ENCODE peak calls at places on chromosome 19, in ten cellular contexts. One of them, this sample, is unnamed. For H3K9me3, the result is how much of the 10 kb centered on the place peaks cover.

GRCh38 chr19:40549007-40549708 is 27.5 kb upstream of the SHKBP1 start:
- DNase-seq in Caco-2: peak
- DNase-seq in left lung: peak
- DNase-seq in CD8-positive, alpha-beta memory T cell: peak
- DNase-seq in AG04450: peak
- DNase-seq in kidney: peak
- DNase-seq in gastrocnemius medialis: no peak
- DNase-seq in thyroid gland: peak
- DNase-seq in upper lobe of right lung: peak
- DNase-seq in neural progenitor cell: peak
- DNase-seq in this sample: peak

GRCh38 chr19:7010722-7011593 is 10.3 kb downstream of the MBD3L2B start:
- DNase-seq in CD8-positive, alpha-beta memory T cell: no peak
- DNase-seq in neural progenitor cell: no peak
- DNase-seq in gastrocnemius medialis: no peak
- DNase-seq in AG04450: no peak
- DNase-seq in kidney: no peak
- DNase-seq in thyroid gland: no peak
- DNase-seq in left lung: no peak
- DNase-seq in Caco-2: no peak
- DNase-seq in upper lobe of right lung: no peak
- DNase-seq in this sample: no peak

GRCh38 chr19:49085868-49086232 is 599 bp downstream of the SNRNP70 start:
- DNase-seq in upper lobe of right lung: no peak
- DNase-seq in kidney: no peak
- DNase-seq in left lung: no peak
- DNase-seq in CD8-positive, alpha-beta memory T cell: no peak
- DNase-seq in thyroid gland: no peak
- DNase-seq in AG04450: no peak
- DNase-seq in neural progenitor cell: no peak
- DNase-seq in gastrocnemius medialis: no peak
- DNase-seq in Caco-2: no peak
- DNase-seq in this sample: no peak

GRCh38 chr19:30222428-30222873 is 149.7 kb upstream of the ZNF536 start:
- DNase-seq in CD8-positive, alpha-beta memory T cell: no peak
- DNase-seq in upper lobe of right lung: no peak
- DNase-seq in thyroid gland: peak
- DNase-seq in gastrocnemius medialis: no peak
- DNase-seq in Caco-2: peak
- DNase-seq in kidney: no peak
- DNase-seq in AG04450: no peak
- DNase-seq in neural progenitor cell: peak
- DNase-seq in left lung: no peak
- DNase-seq in this sample: no peak

GRCh38 chr19:40284501-40285352 is at the start of gene AKT2:
- DNase-seq in thyroid gland: no peak
- DNase-seq in gastrocnemius medialis: peak
- DNase-seq in left lung: no peak
- DNase-seq in neural progenitor cell: peak
- DNase-seq in CD8-positive, alpha-beta memory T cell: peak
- DNase-seq in kidney: peak
- DNase-seq in Caco-2: peak
- DNase-seq in upper lobe of right lung: no peak
- DNase-seq in AG04450: peak
- DNase-seq in this sample: peak

GRCh38 chr19:48674216-48674809 is 1.5 kb upstream of the NTN5 start:
- DNase-seq in AG04450: no peak
- DNase-seq in kidney: no peak
- DNase-seq in neural progenitor cell: peak
- DNase-seq in thyroid gland: no peak
- DNase-seq in upper lobe of right lung: no peak
- DNase-seq in gastrocnemius medialis: no peak
- DNase-seq in Caco-2: no peak
- DNase-seq in CD8-positive, alpha-beta memory T cell: no peak
- DNase-seq in left lung: no peak
- DNase-seq in this sample: no peak

GRCh38 chr19:17302391-17303166 is 646 bp downstream of the ABHD8 start:
- DNase-seq in kidney: peak
- DNase-seq in Caco-2: no peak
- DNase-seq in neural progenitor cell: peak
- DNase-seq in upper lobe of right lung: peak
- DNase-seq in AG04450: no peak
- DNase-seq in left lung: no peak
- DNase-seq in thyroid gland: no peak
- DNase-seq in gastrocnemius medialis: no peak
- DNase-seq in CD8-positive, alpha-beta memory T cell: no peak
- DNase-seq in this sample: no peak

GRCh38 chr19:42555317-42555716 is 27.0 kb upstream of the CEACAM1 start:
- DNase-seq in kidney: no peak
- DNase-seq in AG04450: no peak
- DNase-seq in neural progenitor cell: peak
- DNase-seq in upper lobe of right lung: no peak
- DNase-seq in gastrocnemius medialis: no peak
- DNase-seq in Caco-2: no peak
- DNase-seq in CD8-positive, alpha-beta memory T cell: no peak
- DNase-seq in left lung: peak
- DNase-seq in thyroid gland: no peak
- DNase-seq in this sample: no peak

GRCh38 chr19:2176336-2176994 is 12.7 kb downstream of the DOT1L start:
- DNase-seq in gastrocnemius medialis: peak
- DNase-seq in AG04450: no peak
- DNase-seq in thyroid gland: peak
- DNase-seq in kidney: peak
- DNase-seq in Caco-2: no peak
- DNase-seq in left lung: peak
- DNase-seq in upper lobe of right lung: no peak
- DNase-seq in neural progenitor cell: no peak
- DNase-seq in CD8-positive, alpha-beta memory T cell: no peak
- DNase-seq in this sample: no peak

GRCh38 chr19:1239796-1240737 is 1.5 kb upstream of the ATP5F1D start:
- DNase-seq in upper lobe of right lung: peak
- DNase-seq in gastrocnemius medialis: peak
- DNase-seq in neural progenitor cell: peak
- DNase-seq in kidney: peak
- DNase-seq in AG04450: peak
- DNase-seq in CD8-positive, alpha-beta memory T cell: peak
- DNase-seq in thyroid gland: peak
- DNase-seq in Caco-2: peak
- DNase-seq in left lung: peak
- DNase-seq in this sample: peak

GRCh38 chr19:45045671-45046353 is 7.0 kb downstream of the CLASRP start:
- DNase-seq in CD8-positive, alpha-beta memory T cell: no peak
- DNase-seq in thyroid gland: no peak
- DNase-seq in AG04450: no peak
- DNase-seq in upper lobe of right lung: no peak
- DNase-seq in kidney: no peak
- DNase-seq in gastrocnemius medialis: no peak
- DNase-seq in Caco-2: peak
- DNase-seq in left lung: no peak
- DNase-seq in neural progenitor cell: no peak
- DNase-seq in this sample: no peak

GRCh38 chr19:49064768-49065611 is at the start of gene NTF4:
- DNase-seq in upper lobe of right lung: no peak
- DNase-seq in neural progenitor cell: peak
- DNase-seq in gastrocnemius medialis: peak
- DNase-seq in left lung: peak
- DNase-seq in kidney: peak
- DNase-seq in AG04450: no peak
- DNase-seq in thyroid gland: peak
- DNase-seq in Caco-2: peak
- DNase-seq in CD8-positive, alpha-beta memory T cell: no peak
- DNase-seq in this sample: no peak

GRCh38 chr19:3114811-3115210 is 20.6 kb downstream of the GNA11 start:
- DNase-seq in gastrocnemius medialis: no peak
- DNase-seq in kidney: peak
- DNase-seq in AG04450: no peak
- DNase-seq in upper lobe of right lung: no peak
- DNase-seq in CD8-positive, alpha-beta memory T cell: no peak
- DNase-seq in Caco-2: no peak
- DNase-seq in neural progenitor cell: no peak
- DNase-seq in thyroid gland: no peak
- DNase-seq in left lung: no peak
- DNase-seq in this sample: no peak

GRCh38 chr19:58118979-58119733 is 21.1 kb upstream of the ZSCAN18 start:
- DNase-seq in CD8-positive, alpha-beta memory T cell: no peak
- DNase-seq in thyroid gland: no peak
- DNase-seq in neural progenitor cell: no peak
- DNase-seq in left lung: no peak
- DNase-seq in Caco-2: no peak
- DNase-seq in upper lobe of right lung: no peak
- DNase-seq in gastrocnemius medialis: no peak
- DNase-seq in AG04450: no peak
- DNase-seq in kidney: no peak
- DNase-seq in this sample: no peak

GRCh38 chr19:58123354-58123753 is 25.3 kb upstream of the ZSCAN18 start:
- DNase-seq in gastrocnemius medialis: no peak
- DNase-seq in AG04450: no peak
- DNase-seq in thyroid gland: no peak
- DNase-seq in CD8-positive, alpha-beta memory T cell: no peak
- DNase-seq in Caco-2: peak
- DNase-seq in kidney: no peak
- DNase-seq in neural progenitor cell: peak
- DNase-seq in left lung: no peak
- DNase-seq in upper lobe of right lung: no peak
- DNase-seq in this sample: no peak

GRCh38 chr19:58117841-58118575 is 20.0 kb upstream of the ZSCAN18 start:
- DNase-seq in AG04450: no peak
- DNase-seq in thyroid gland: peak
- DNase-seq in left lung: no peak
- DNase-seq in neural progenitor cell: no peak
- DNase-seq in CD8-positive, alpha-beta memory T cell: no peak
- DNase-seq in Caco-2: no peak
- DNase-seq in kidney: peak
- DNase-seq in upper lobe of right lung: no peak
- DNase-seq in gastrocnemius medialis: no peak
- DNase-seq in this sample: no peak
- H3K9me3 ChIP-seq in AG04450: half or more
- H3K9me3 ChIP-seq in thyroid gland: under half
- H3K9me3 ChIP-seq in left lung: under half
- H3K9me3 ChIP-seq in neural progenitor cell: under half
- H3K9me3 ChIP-seq in CD8-positive, alpha-beta memory T cell: under half
- H3K9me3 ChIP-seq in Caco-2: half or more
- H3K9me3 ChIP-seq in kidney: half or more
- H3K9me3 ChIP-seq in upper lobe of right lung: half or more
- H3K9me3 ChIP-seq in gastrocnemius medialis: under half
- H3K9me3 ChIP-seq in this sample: under half

DNA sequence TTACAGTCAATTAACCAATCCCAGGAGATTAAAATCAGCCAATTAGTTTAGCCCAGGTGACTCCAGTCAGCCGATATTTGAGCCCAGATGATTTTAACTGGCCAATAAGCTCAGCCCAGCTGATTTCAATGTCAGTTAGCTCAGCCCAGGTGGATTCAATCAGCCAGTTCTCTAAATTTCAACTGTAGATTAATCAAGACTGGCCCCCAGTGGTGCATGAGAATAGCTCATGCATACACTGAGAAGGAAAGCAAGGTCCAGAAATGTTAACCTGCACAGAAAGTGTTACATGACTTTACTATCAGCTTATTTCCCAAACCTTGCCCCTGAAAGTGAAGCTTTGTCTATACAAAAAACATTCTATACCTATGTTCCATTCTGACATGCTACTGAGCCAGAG is 55.4 kb upstream of the ZNF724 start:
- DNase-seq in left lung: no peak
- DNase-seq in gastrocnemius medialis: no peak
- DNase-seq in Caco-2: no peak
- DNase-seq in CD8-positive, alpha-beta memory T cell: no peak
- DNase-seq in AG04450: no peak
- DNase-seq in kidney: no peak
- DNase-seq in thyroid gland: no peak
- DNase-seq in upper lobe of right lung: no peak
- DNase-seq in neural progenitor cell: no peak
- DNase-seq in this sample: no peak
- H3K9me3 ChIP-seq in left lung: under half
- H3K9me3 ChIP-seq in gastrocnemius medialis: under half
- H3K9me3 ChIP-seq in Caco-2: under half
- H3K9me3 ChIP-seq in CD8-positive, alpha-beta memory T cell: under half
- H3K9me3 ChIP-seq in AG04450: under half
- H3K9me3 ChIP-seq in kidney: under half
- H3K9me3 ChIP-seq in thyroid gland: under half
- H3K9me3 ChIP-seq in upper lobe of right lung: under half
- H3K9me3 ChIP-seq in neural progenitor cell: under half
- H3K9me3 ChIP-seq in this sample: under half

DNA sequence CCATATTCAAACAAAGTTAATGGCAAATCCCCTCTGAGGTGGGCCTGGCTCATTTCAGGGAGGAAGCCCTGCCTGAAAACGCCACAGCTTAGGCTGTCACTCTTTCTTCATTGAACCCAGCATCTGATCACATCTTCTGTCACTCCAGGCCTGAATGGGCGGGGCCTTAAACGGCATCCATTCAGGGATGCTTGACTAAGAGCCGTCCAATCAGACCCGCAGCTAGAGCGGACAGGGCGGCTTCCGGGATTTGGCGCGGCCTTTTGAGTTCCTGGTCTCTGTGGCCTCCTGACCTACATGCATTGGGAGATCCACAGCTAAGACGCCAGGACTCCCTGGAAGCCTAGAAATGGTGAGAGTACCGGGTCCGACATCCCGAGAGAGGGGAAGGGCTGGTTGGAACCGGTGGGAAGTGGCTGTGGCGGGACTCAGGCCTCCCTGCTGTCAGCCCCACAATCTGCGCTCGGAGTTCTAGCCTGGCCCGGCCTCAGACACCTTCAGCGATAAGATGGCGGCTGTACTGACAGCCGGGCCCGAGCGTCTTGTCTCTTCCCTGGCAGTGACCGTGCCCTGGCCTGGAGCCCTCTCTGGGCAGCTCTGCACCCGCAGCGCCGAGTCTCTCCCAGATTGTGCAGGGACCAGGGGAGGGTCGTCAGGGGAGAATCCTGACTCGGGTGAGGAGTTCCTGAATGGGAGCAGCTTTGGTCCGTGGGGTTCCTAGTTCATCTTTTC is at the start of gene ZNF723:
- DNase-seq in CD8-positive, alpha-beta memory T cell: no peak
- DNase-seq in kidney: no peak
- DNase-seq in AG04450: no peak
- DNase-seq in Caco-2: no peak
- DNase-seq in thyroid gland: no peak
- DNase-seq in upper lobe of right lung: no peak
- DNase-seq in gastrocnemius medialis: no peak
- DNase-seq in left lung: no peak
- DNase-seq in neural progenitor cell: no peak
- DNase-seq in this sample: no peak
- H3K9me3 ChIP-seq in CD8-positive, alpha-beta memory T cell: under half
- H3K9me3 ChIP-seq in kidney: under half
- H3K9me3 ChIP-seq in AG04450: half or more
- H3K9me3 ChIP-seq in Caco-2: under half
- H3K9me3 ChIP-seq in thyroid gland: under half
- H3K9me3 ChIP-seq in upper lobe of right lung: under half
- H3K9me3 ChIP-seq in gastrocnemius medialis: under half
- H3K9me3 ChIP-seq in left lung: under half
- H3K9me3 ChIP-seq in neural progenitor cell: under half
- H3K9me3 ChIP-seq in this sample: under half

DNA sequence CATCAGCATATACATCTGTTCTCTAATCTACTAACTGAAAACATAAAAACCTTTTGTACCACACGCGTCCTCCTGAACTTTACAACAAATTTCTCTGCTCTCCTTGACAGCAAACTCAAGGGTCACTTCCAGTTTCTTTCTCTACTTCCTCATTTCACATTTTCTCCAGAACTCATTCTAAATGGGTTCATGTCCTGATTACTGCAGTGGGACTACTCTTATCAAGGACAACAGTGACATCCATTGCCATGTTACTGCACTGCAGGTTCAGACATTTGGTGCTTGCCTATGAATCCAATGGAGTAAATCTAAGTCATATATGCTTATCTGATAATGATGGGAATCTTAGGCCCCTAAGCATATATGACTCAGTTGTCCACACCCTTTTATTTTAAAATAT is 35.3 kb downstream of the FPR3 start:
- DNase-seq in CD8-positive, alpha-beta memory T cell: no peak
- DNase-seq in gastrocnemius medialis: no peak
- DNase-seq in left lung: no peak
- DNase-seq in kidney: no peak
- DNase-seq in upper lobe of right lung: no peak
- DNase-seq in Caco-2: no peak
- DNase-seq in AG04450: no peak
- DNase-seq in thyroid gland: no peak
- DNase-seq in neural progenitor cell: no peak
- DNase-seq in this sample: no peak
- H3K9me3 ChIP-seq in CD8-positive, alpha-beta memory T cell: under half
- H3K9me3 ChIP-seq in gastrocnemius medialis: under half
- H3K9me3 ChIP-seq in left lung: under half
- H3K9me3 ChIP-seq in kidney: under half
- H3K9me3 ChIP-seq in upper lobe of right lung: under half
- H3K9me3 ChIP-seq in Caco-2: under half
- H3K9me3 ChIP-seq in AG04450: under half
- H3K9me3 ChIP-seq in thyroid gland: under half
- H3K9me3 ChIP-seq in neural progenitor cell: under half
- H3K9me3 ChIP-seq in this sample: under half